ENCODE peak calls at places on chromosomes 11 and 22, in nine cellular contexts. One of them, this sample, is unnamed.

GRCh38 chr11:11798586-11799438 is 43.0 kb upstream of the USP47 start:
- DNase-seq in chondrocyte: no peak
- DNase-seq in C1 segment of cervical spinal cord: peak; percentile 82
- DNase-seq in GM12892: no peak
- DNase-seq in T-helper 17 cell: peak; percentile 63
- DNase-seq in activated gamma-delta T cell treated with Interleukin-2 at 50 U/mL for 16 hours: peak; percentile 84
- DNase-seq in activated effector memory CD4-positive, alpha-beta T cell treated with anti-CD3 and anti-CD28 coated beads, Interleukin-2, amount 50 U/mL, for 16 hours: peak; percentile 89
- DNase-seq in iPS-NIHi11: peak; percentile 77
- DNase-seq in neural crest cell: peak; percentile 58
- DNase-seq in this sample: peak; percentile 88

GRCh38 chr11:47326198-47326597 is 26.3 kb downstream of the MYBPC3 start:
- DNase-seq in chondrocyte: no peak
- DNase-seq in C1 segment of cervical spinal cord: no peak
- DNase-seq in GM12892: no peak
- DNase-seq in T-helper 17 cell: no peak
- DNase-seq in activated gamma-delta T cell treated with Interleukin-2 at 50 U/mL for 16 hours: no peak
- DNase-seq in activated effector memory CD4-positive, alpha-beta T cell treated with anti-CD3 and anti-CD28 coated beads, Interleukin-2, amount 50 U/mL, for 16 hours: peak; percentile 58
- DNase-seq in iPS-NIHi11: no peak
- DNase-seq in neural crest cell: no peak
- DNase-seq in this sample: no peak

GRCh38 chr11:135074397-135074998 is 662.5 kb upstream of the B3GAT1 start:
- DNase-seq in chondrocyte: no peak
- DNase-seq in C1 segment of cervical spinal cord: no peak
- DNase-seq in GM12892: no peak
- DNase-seq in T-helper 17 cell: no peak
- DNase-seq in activated gamma-delta T cell treated with Interleukin-2 at 50 U/mL for 16 hours: no peak
- DNase-seq in activated effector memory CD4-positive, alpha-beta T cell treated with anti-CD3 and anti-CD28 coated beads, Interleukin-2, amount 50 U/mL, for 16 hours: no peak
- DNase-seq in iPS-NIHi11: no peak
- DNase-seq in neural crest cell: no peak
- DNase-seq in this sample: no peak

GRCh38 chr11:14584595-14584994 is 59.0 kb upstream of the PDE3B start:
- DNase-seq in chondrocyte: no peak
- DNase-seq in C1 segment of cervical spinal cord: no peak
- DNase-seq in GM12892: no peak
- DNase-seq in T-helper 17 cell: no peak
- DNase-seq in activated gamma-delta T cell treated with Interleukin-2 at 50 U/mL for 16 hours: no peak
- DNase-seq in activated effector memory CD4-positive, alpha-beta T cell treated with anti-CD3 and anti-CD28 coated beads, Interleukin-2, amount 50 U/mL, for 16 hours: no peak
- DNase-seq in iPS-NIHi11: no peak
- DNase-seq in neural crest cell: no peak
- DNase-seq in this sample: no peak

GRCh38 chr22:36198936-36199616 is 2.5 kb downstream of the APOL4 start:
- DNase-seq in chondrocyte: no peak
- DNase-seq in C1 segment of cervical spinal cord: no peak
- DNase-seq in GM12892: no peak
- DNase-seq in T-helper 17 cell: no peak
- DNase-seq in activated gamma-delta T cell treated with Interleukin-2 at 50 U/mL for 16 hours: no peak
- DNase-seq in activated effector memory CD4-positive, alpha-beta T cell treated with anti-CD3 and anti-CD28 coated beads, Interleukin-2, amount 50 U/mL, for 16 hours: no peak
- DNase-seq in iPS-NIHi11: no peak
- DNase-seq in neural crest cell: no peak
- DNase-seq in this sample: no peak

GRCh38 chr11:118913411-118914125 is 12.2 kb downstream of the BCL9L start:
- DNase-seq in chondrocyte: no peak
- DNase-seq in C1 segment of cervical spinal cord: peak; percentile 59
- DNase-seq in GM12892: no peak
- DNase-seq in T-helper 17 cell: no peak
- DNase-seq in activated gamma-delta T cell treated with Interleukin-2 at 50 U/mL for 16 hours: peak; percentile 76
- DNase-seq in activated effector memory CD4-positive, alpha-beta T cell treated with anti-CD3 and anti-CD28 coated beads, Interleukin-2, amount 50 U/mL, for 16 hours: peak; percentile 76
- DNase-seq in iPS-NIHi11: no peak
- DNase-seq in neural crest cell: no peak
- DNase-seq in this sample: no peak

GRCh38 chr11:57900315-57900714 is 123.4 kb upstream of the OR9Q1 start:
- DNase-seq in chondrocyte: no peak
- DNase-seq in C1 segment of cervical spinal cord: no peak
- DNase-seq in GM12892: no peak
- DNase-seq in T-helper 17 cell: no peak
- DNase-seq in activated gamma-delta T cell treated with Interleukin-2 at 50 U/mL for 16 hours: no peak
- DNase-seq in activated effector memory CD4-positive, alpha-beta T cell treated with anti-CD3 and anti-CD28 coated beads, Interleukin-2, amount 50 U/mL, for 16 hours: no peak
- DNase-seq in iPS-NIHi11: no peak
- DNase-seq in neural crest cell: no peak
- DNase-seq in this sample: no peak

GRCh38 chr22:43155789-43156188 is 4.4 kb downstream of the TSPO start:
- DNase-seq in chondrocyte: no peak
- DNase-seq in C1 segment of cervical spinal cord: no peak
- DNase-seq in GM12892: no peak
- DNase-seq in T-helper 17 cell: no peak
- DNase-seq in activated gamma-delta T cell treated with Interleukin-2 at 50 U/mL for 16 hours: no peak
- DNase-seq in activated effector memory CD4-positive, alpha-beta T cell treated with anti-CD3 and anti-CD28 coated beads, Interleukin-2, amount 50 U/mL, for 16 hours: no peak
- DNase-seq in iPS-NIHi11: no peak
- DNase-seq in neural crest cell: no peak
- DNase-seq in this sample: no peak

GRCh38 chr11:63488789-63489188 is 2.2 kb downstream of the PLAAT5 start:
- DNase-seq in chondrocyte: no peak
- DNase-seq in C1 segment of cervical spinal cord: no peak
- DNase-seq in GM12892: no peak
- DNase-seq in T-helper 17 cell: no peak
- DNase-seq in activated gamma-delta T cell treated with Interleukin-2 at 50 U/mL for 16 hours: no peak
- DNase-seq in activated effector memory CD4-positive, alpha-beta T cell treated with anti-CD3 and anti-CD28 coated beads, Interleukin-2, amount 50 U/mL, for 16 hours: no peak
- DNase-seq in iPS-NIHi11: no peak
- DNase-seq in neural crest cell: no peak
- DNase-seq in this sample: no peak

GRCh38 chr11:100719362-100719761 is 32.3 kb downstream of the ARHGAP42 start:
- DNase-seq in chondrocyte: no peak
- DNase-seq in C1 segment of cervical spinal cord: peak; percentile 18
- DNase-seq in GM12892: no peak
- DNase-seq in T-helper 17 cell: no peak
- DNase-seq in activated gamma-delta T cell treated with Interleukin-2 at 50 U/mL for 16 hours: no peak
- DNase-seq in activated effector memory CD4-positive, alpha-beta T cell treated with anti-CD3 and anti-CD28 coated beads, Interleukin-2, amount 50 U/mL, for 16 hours: no peak
- DNase-seq in iPS-NIHi11: no peak
- DNase-seq in neural crest cell: no peak
- DNase-seq in this sample: no peak

GRCh38 chr11:36385121-36385530 is 89.0 kb downstream of the PRR5L start:
- DNase-seq in chondrocyte: no peak
- DNase-seq in C1 segment of cervical spinal cord: no peak
- DNase-seq in GM12892: no peak
- DNase-seq in T-helper 17 cell: no peak
- DNase-seq in activated gamma-delta T cell treated with Interleukin-2 at 50 U/mL for 16 hours: no peak
- DNase-seq in activated effector memory CD4-positive, alpha-beta T cell treated with anti-CD3 and anti-CD28 coated beads, Interleukin-2, amount 50 U/mL, for 16 hours: no peak
- DNase-seq in iPS-NIHi11: no peak
- DNase-seq in neural crest cell: no peak
- DNase-seq in this sample: no peak